ENCODE peak calls at places on chromosomes 6 and 20, in eight cellular contexts. One of them, this sample, is unnamed.

GRCh38 chr6:140253096-140253495 is 878.6 kb upstream of the CITED2 start:
- DNase-seq in CD8-positive, alpha-beta T cell: no peak
- DNase-seq in lower lobe of right lung: no peak
- DNase-seq in Right ventricle myocardium superior: no peak
- DNase-seq in T-helper 9 cell: no peak
- DNase-seq in IMR-90: peak
- DNase-seq in CD8-positive, alpha-beta memory T cell: no peak
- DNase-seq in NCI-H1092 treated with DMSO at 0.1 percent for 48 hours: no peak
- DNase-seq in this sample: no peak

GRCh38 chr6:156988276-156989158 is 211.3 kb downstream of the ARID1B start:
- DNase-seq in CD8-positive, alpha-beta T cell: no peak
- DNase-seq in lower lobe of right lung: no peak
- DNase-seq in Right ventricle myocardium superior: no peak
- DNase-seq in T-helper 9 cell: no peak
- DNase-seq in IMR-90: no peak
- DNase-seq in CD8-positive, alpha-beta memory T cell: no peak
- DNase-seq in NCI-H1092 treated with DMSO at 0.1 percent for 48 hours: no peak
- DNase-seq in this sample: no peak

GRCh38 chr20:35306931-35307517 is 14.8 kb upstream of the FAM83C start:
- DNase-seq in CD8-positive, alpha-beta T cell: no peak
- DNase-seq in lower lobe of right lung: no peak
- DNase-seq in Right ventricle myocardium superior: no peak
- DNase-seq in T-helper 9 cell: no peak
- DNase-seq in IMR-90: peak
- DNase-seq in CD8-positive, alpha-beta memory T cell: no peak
- DNase-seq in NCI-H1092 treated with DMSO at 0.1 percent for 48 hours: peak
- DNase-seq in this sample: no peak

GRCh38 chr6:144559865-144560603 is 274.9 kb downstream of the UTRN start:
- DNase-seq in CD8-positive, alpha-beta T cell: peak
- DNase-seq in lower lobe of right lung: no peak
- DNase-seq in Right ventricle myocardium superior: no peak
- DNase-seq in T-helper 9 cell: no peak
- DNase-seq in IMR-90: peak
- DNase-seq in CD8-positive, alpha-beta memory T cell: peak
- DNase-seq in NCI-H1092 treated with DMSO at 0.1 percent for 48 hours: peak
- DNase-seq in this sample: no peak

GRCh38 chr6:26743157-26743821 is 83.7 kb upstream of the ZNF322 start:
- DNase-seq in CD8-positive, alpha-beta T cell: no peak
- DNase-seq in lower lobe of right lung: no peak
- DNase-seq in Right ventricle myocardium superior: no peak
- DNase-seq in T-helper 9 cell: no peak
- DNase-seq in IMR-90: peak
- DNase-seq in CD8-positive, alpha-beta memory T cell: no peak
- DNase-seq in NCI-H1092 treated with DMSO at 0.1 percent for 48 hours: no peak
- DNase-seq in this sample: no peak

GRCh38 chr20:5675103-5676091 is 74.8 kb upstream of the SHLD1 start:
- DNase-seq in CD8-positive, alpha-beta T cell: no peak
- DNase-seq in lower lobe of right lung: peak
- DNase-seq in Right ventricle myocardium superior: no peak
- DNase-seq in T-helper 9 cell: no peak
- DNase-seq in IMR-90: no peak
- DNase-seq in CD8-positive, alpha-beta memory T cell: no peak
- DNase-seq in NCI-H1092 treated with DMSO at 0.1 percent for 48 hours: no peak
- DNase-seq in this sample: no peak

GRCh38 chr20:1734269-1734858 is 76.8 kb upstream of the SIRPG start:
- DNase-seq in CD8-positive, alpha-beta T cell: peak
- DNase-seq in lower lobe of right lung: no peak
- DNase-seq in Right ventricle myocardium superior: no peak
- DNase-seq in T-helper 9 cell: no peak
- DNase-seq in IMR-90: no peak
- DNase-seq in CD8-positive, alpha-beta memory T cell: peak
- DNase-seq in NCI-H1092 treated with DMSO at 0.1 percent for 48 hours: no peak
- DNase-seq in this sample: no peak

GRCh38 chr6:167140589-167141474 is 16.9 kb downstream of the GPR31 start:
- DNase-seq in CD8-positive, alpha-beta T cell: no peak
- DNase-seq in lower lobe of right lung: no peak
- DNase-seq in Right ventricle myocardium superior: no peak
- DNase-seq in T-helper 9 cell: no peak
- DNase-seq in IMR-90: no peak
- DNase-seq in CD8-positive, alpha-beta memory T cell: no peak
- DNase-seq in NCI-H1092 treated with DMSO at 0.1 percent for 48 hours: no peak
- DNase-seq in this sample: no peak

GRCh38 chr6:166381733-166382499 is 824 bp downstream of the MPC1 start:
- DNase-seq in CD8-positive, alpha-beta T cell: peak
- DNase-seq in lower lobe of right lung: peak
- DNase-seq in Right ventricle myocardium superior: peak
- DNase-seq in T-helper 9 cell: peak
- DNase-seq in IMR-90: peak
- DNase-seq in CD8-positive, alpha-beta memory T cell: peak
- DNase-seq in NCI-H1092 treated with DMSO at 0.1 percent for 48 hours: peak
- DNase-seq in this sample: no peak

GRCh38 chr6:74366634-74367033 is 670.6 kb downstream of the CD109 start:
- DNase-seq in CD8-positive, alpha-beta T cell: no peak
- DNase-seq in lower lobe of right lung: no peak
- DNase-seq in Right ventricle myocardium superior: no peak
- DNase-seq in T-helper 9 cell: no peak
- DNase-seq in IMR-90: peak
- DNase-seq in CD8-positive, alpha-beta memory T cell: no peak
- DNase-seq in NCI-H1092 treated with DMSO at 0.1 percent for 48 hours: no peak
- DNase-seq in this sample: no peak

GRCh38 chr20:52247548-52247947 is 56.0 kb upstream of the ZFP64 start:
- DNase-seq in CD8-positive, alpha-beta T cell: no peak
- DNase-seq in lower lobe of right lung: no peak
- DNase-seq in Right ventricle myocardium superior: no peak
- DNase-seq in T-helper 9 cell: no peak
- DNase-seq in IMR-90: no peak
- DNase-seq in CD8-positive, alpha-beta memory T cell: no peak
- DNase-seq in NCI-H1092 treated with DMSO at 0.1 percent for 48 hours: no peak
- DNase-seq in this sample: no peak

GRCh38 chr20:3172126-3172932 is 1.0 kb downstream of the LZTS3 start:
- DNase-seq in CD8-positive, alpha-beta T cell: no peak
- DNase-seq in lower lobe of right lung: no peak
- DNase-seq in Right ventricle myocardium superior: no peak
- DNase-seq in T-helper 9 cell: no peak
- DNase-seq in IMR-90: no peak
- DNase-seq in CD8-positive, alpha-beta memory T cell: peak
- DNase-seq in NCI-H1092 treated with DMSO at 0.1 percent for 48 hours: no peak
- DNase-seq in this sample: no peak

GRCh38 chr6:2209226-2209809 is 36.1 kb downstream of the GMDS start:
- DNase-seq in CD8-positive, alpha-beta T cell: no peak
- DNase-seq in lower lobe of right lung: no peak
- DNase-seq in Right ventricle myocardium superior: no peak
- DNase-seq in T-helper 9 cell: no peak
- DNase-seq in IMR-90: peak
- DNase-seq in CD8-positive, alpha-beta memory T cell: peak
- DNase-seq in NCI-H1092 treated with DMSO at 0.1 percent for 48 hours: peak
- DNase-seq in this sample: no peak

GRCh38 chr6:158939255-158940170 is 60.5 kb downstream of the RSPH3 start:
- DNase-seq in CD8-positive, alpha-beta T cell: no peak
- DNase-seq in lower lobe of right lung: no peak
- DNase-seq in Right ventricle myocardium superior: no peak
- DNase-seq in T-helper 9 cell: no peak
- DNase-seq in IMR-90: no peak
- DNase-seq in CD8-positive, alpha-beta memory T cell: no peak
- DNase-seq in NCI-H1092 treated with DMSO at 0.1 percent for 48 hours: no peak
- DNase-seq in this sample: no peak

GRCh38 chr6:113980937-113981554 is 10.1 kb upstream of the HDAC2 start:
- DNase-seq in CD8-positive, alpha-beta T cell: no peak
- DNase-seq in lower lobe of right lung: no peak
- DNase-seq in Right ventricle myocardium superior: no peak
- DNase-seq in T-helper 9 cell: no peak
- DNase-seq in IMR-90: peak
- DNase-seq in CD8-positive, alpha-beta memory T cell: no peak
- DNase-seq in NCI-H1092 treated with DMSO at 0.1 percent for 48 hours: peak
- DNase-seq in this sample: no peak

GRCh38 chr6:106163446-106163965 is 77.4 kb downstream of the PRDM1 start:
- DNase-seq in CD8-positive, alpha-beta T cell: no peak
- DNase-seq in lower lobe of right lung: peak
- DNase-seq in Right ventricle myocardium superior: no peak
- DNase-seq in T-helper 9 cell: peak
- DNase-seq in IMR-90: peak
- DNase-seq in CD8-positive, alpha-beta memory T cell: peak
- DNase-seq in NCI-H1092 treated with DMSO at 0.1 percent for 48 hours: no peak
- DNase-seq in this sample: no peak

GRCh38 chr20:6665161-6665560 is 102.3 kb upstream of the BMP2 start:
- DNase-seq in CD8-positive, alpha-beta T cell: no peak
- DNase-seq in lower lobe of right lung: no peak
- DNase-seq in Right ventricle myocardium superior: no peak
- DNase-seq in T-helper 9 cell: no peak
- DNase-seq in IMR-90: no peak
- DNase-seq in CD8-positive, alpha-beta memory T cell: no peak
- DNase-seq in NCI-H1092 treated with DMSO at 0.1 percent for 48 hours: no peak
- DNase-seq in this sample: no peak

GRCh38 chr6:155372256-155372655 is 58.0 kb upstream of the TFB1M start:
- DNase-seq in CD8-positive, alpha-beta T cell: no peak
- DNase-seq in lower lobe of right lung: no peak
- DNase-seq in Right ventricle myocardium superior: no peak
- DNase-seq in T-helper 9 cell: no peak
- DNase-seq in IMR-90: no peak
- DNase-seq in CD8-positive, alpha-beta memory T cell: no peak
- DNase-seq in NCI-H1092 treated with DMSO at 0.1 percent for 48 hours: no peak
- DNase-seq in this sample: no peak

GRCh38 chr6:169000022-169000421 is 253.6 kb downstream of the THBS2 start:
- DNase-seq in CD8-positive, alpha-beta T cell: no peak
- DNase-seq in lower lobe of right lung: no peak
- DNase-seq in Right ventricle myocardium superior: no peak
- DNase-seq in T-helper 9 cell: no peak
- DNase-seq in IMR-90: no peak
- DNase-seq in CD8-positive, alpha-beta memory T cell: no peak
- DNase-seq in NCI-H1092 treated with DMSO at 0.1 percent for 48 hours: no peak
- DNase-seq in this sample: no peak

GRCh38 chr20:35771367-35771688 is 487 bp upstream of the PHF20 start:
- DNase-seq in CD8-positive, alpha-beta T cell: no peak
- DNase-seq in lower lobe of right lung: no peak
- DNase-seq in Right ventricle myocardium superior: no peak
- DNase-seq in T-helper 9 cell: no peak
- DNase-seq in IMR-90: no peak
- DNase-seq in CD8-positive, alpha-beta memory T cell: no peak
- DNase-seq in NCI-H1092 treated with DMSO at 0.1 percent for 48 hours: no peak
- DNase-seq in this sample: no peak

GRCh38 chr20:63457737-63458136 is 14.7 kb downstream of the KCNQ2 start:
- DNase-seq in CD8-positive, alpha-beta T cell: no peak
- DNase-seq in lower lobe of right lung: no peak
- DNase-seq in Right ventricle myocardium superior: peak
- DNase-seq in T-helper 9 cell: no peak
- DNase-seq in IMR-90: no peak
- DNase-seq in CD8-positive, alpha-beta memory T cell: no peak
- DNase-seq in NCI-H1092 treated with DMSO at 0.1 percent for 48 hours: peak
- DNase-seq in this sample: no peak